ENCODE peak calls at places on chromosomes 7 and 10, in five cellular contexts. I, K, N, M and Q are unnamed samples.

GRCh38 chr7:91083855-91084644 is 180.2 kb upstream of the FZD1 start:
- DNase-seq in M (no peak), I (no peak), K (no peak), N (peak), Q (no peak)

GRCh38 chr7:19522486-19522885 is 186.4 kb downstream of the POLR1F start:
- DNase-seq in M (no peak), K (no peak), I (no peak), N (no peak), Q (no peak)

GRCh38 chr7:13852281-13852968 is 137.0 kb downstream of the ETV1 start:
- DNase-seq in I (no peak), M (no peak), K (no peak), N (no peak), Q (no peak)

GRCh38 chr7:103532955-103533354 is 86.9 kb upstream of the SLC26A5 start:
- DNase-seq in K (no peak), N (no peak), I (no peak), M (no peak), Q (no peak)

GRCh38 chr7:29988391-29989256 is 977 bp downstream of the SCRN1 start:
- DNase-seq in K (no peak), I (peak), M (peak), N (peak), Q (peak)

GRCh38 chr7:43307522-43307921 is 195.1 kb downstream of the HECW1 start:
- DNase-seq in M (no peak), K (peak), N (no peak), I (no peak), Q (no peak)

GRCh38 chr10:58807631-58808024 is 295.0 kb downstream of the BICC1 start:
- DNase-seq in K (no peak), N (no peak), M (no peak), I (no peak), Q (no peak)

GRCh38 chr7:159195926-159196325 is 51.3 kb upstream of the VIPR2 start:
- DNase-seq in K (peak), I (no peak), M (no peak), N (no peak), Q (no peak)

GRCh38 chr7:73768661-73769480 is 1.2 kb downstream of the CLDN3 start:
- DNase-seq in N (no peak), I (no peak), K (no peak), M (no peak), Q (no peak)

GRCh38 chr10:75935650-75936400 is 504.4 kb downstream of the LRMDA start:
- DNase-seq in N (no peak), M (no peak), K (no peak), I (no peak), Q (no peak)

GRCh38 chr7:80095545-80095944 is 39.1 kb upstream of the GNAI1 start:
- DNase-seq in M (no peak), N (no peak), K (no peak), I (no peak), Q (no peak)
- TF ChIP-seq CTCF in M (peak), N (peak), K (peak), I (peak), Q (peak)

DNA sequence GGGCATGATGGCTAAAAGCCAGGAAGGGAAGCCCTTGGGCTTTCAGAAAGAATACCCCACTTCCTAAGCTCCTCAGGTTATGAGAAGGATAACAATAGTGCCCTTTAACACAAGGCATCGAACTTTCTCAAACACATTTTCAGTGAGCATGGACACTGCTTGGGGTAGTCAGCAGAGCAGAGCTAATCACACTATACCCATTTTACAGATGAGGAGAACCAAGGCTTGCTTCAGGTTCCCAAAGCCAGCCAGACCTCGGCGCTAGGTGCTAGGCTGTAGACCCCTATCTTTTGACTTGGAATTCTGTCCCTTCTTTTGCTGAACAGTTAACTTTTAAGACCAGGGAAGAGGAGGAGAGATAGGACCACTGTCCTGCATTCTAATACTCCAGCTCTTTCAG is 1.8 kb downstream of the NEURL1 start:
- DNase-seq in N (no peak), M (no peak), K (no peak), I (no peak), Q (no peak)
- H3K4me3 ChIP-seq in N (no peak), M (no peak), K (no peak), I (no peak), Q (no peak)

GRCh38 chr10:77837248-77837924 is 89.2 kb downstream of the DLG5 start:
- DNase-seq in M (no peak), N (no peak), K (peak), I (peak), Q (peak)
- TF ChIP-seq CTCF in M (peak), N (no peak), K (peak), I (peak), Q (peak)

GRCh38 chr10:71765907-71766716 is 7.2 kb downstream of the VSIR start:
- DNase-seq in N (peak), M (no peak), K (no peak), I (no peak), Q (no peak)
- H3K4me3 ChIP-seq in N (no peak), M (no peak), K (no peak), I (no peak), Q (no peak)

GRCh38 chr10:28988980-28989379 is 299.9 kb upstream of the LYZL1 start:
- DNase-seq in K (no peak), I (no peak), N (no peak), M (no peak), Q (no peak)
- TF ChIP-seq CTCF in K (no peak), I (no peak), N (no peak), M (no peak), Q (no peak)

GRCh38 chr7:97731736-97732370 is at the start of gene TAC1:
- DNase-seq in N (no peak), I (peak), M (no peak), K (no peak), Q (no peak)
- H3K4me3 ChIP-seq in N (peak), I (peak), M (no peak), K (no peak), Q (no peak)

DNA sequence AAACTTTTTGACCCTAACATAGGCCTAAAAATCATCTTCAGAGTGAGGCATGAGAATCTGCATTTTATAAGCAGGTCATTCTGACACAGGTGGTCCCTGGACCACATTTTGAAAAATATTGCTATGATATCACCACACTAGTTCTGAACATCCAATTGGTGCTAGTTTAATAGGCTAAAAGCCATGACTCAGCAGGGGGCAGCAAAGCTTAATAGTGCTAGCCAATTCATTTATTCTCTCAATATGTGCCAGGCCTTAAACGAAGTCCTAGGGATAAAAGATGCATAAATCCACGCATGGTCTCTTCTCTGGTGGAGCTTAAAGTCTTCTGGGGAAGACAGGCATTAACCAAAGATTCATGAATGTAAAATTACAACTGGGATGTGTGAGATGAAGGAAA is 10.2 kb upstream of the SLC25A28 start:
- DNase-seq in M (peak), N (no peak), K (peak), I (no peak), Q (peak)
- TF ChIP-seq CTCF in M (peak), N (no peak), K (peak), I (no peak), Q (peak)

GRCh38 chr10:110876000-110876399 is 4.3 kb downstream of the PDCD4 start:
- DNase-seq in M (no peak), N (no peak), K (no peak), I (no peak), Q (peak)

GRCh38 chr10:110872145-110872983 is 636 bp downstream of the PDCD4 start:
- DNase-seq in I (peak), N (peak), M (no peak), K (peak), Q (peak)

GRCh38 chr10:110872984-110873569 is 1.3 kb downstream of the PDCD4 start:
- DNase-seq in I (no peak), N (no peak), M (no peak), K (peak), Q (no peak)

GRCh38 chr10:110871236-110872084 is at the start of gene PDCD4:
- DNase-seq in M (peak), N (peak), I (peak), K (peak), Q (peak)

GRCh38 chr10:110873951-110874350 is 2.2 kb downstream of the PDCD4 start:
- DNase-seq in M (no peak), I (no peak), K (no peak), N (no peak), Q (no peak)
- H3K4me3 ChIP-seq in M (no peak), I (peak), K (peak), N (peak), Q (peak)

GRCh38 chr7:7554647-7555575 is 11.8 kb upstream of the MIOS start:
- DNase-seq in I (no peak), M (no peak), N (no peak), K (no peak), Q (no peak)
- TF ChIP-seq CTCF in I (no peak), M (no peak), N (no peak), K (no peak), Q (no peak)

DNA sequence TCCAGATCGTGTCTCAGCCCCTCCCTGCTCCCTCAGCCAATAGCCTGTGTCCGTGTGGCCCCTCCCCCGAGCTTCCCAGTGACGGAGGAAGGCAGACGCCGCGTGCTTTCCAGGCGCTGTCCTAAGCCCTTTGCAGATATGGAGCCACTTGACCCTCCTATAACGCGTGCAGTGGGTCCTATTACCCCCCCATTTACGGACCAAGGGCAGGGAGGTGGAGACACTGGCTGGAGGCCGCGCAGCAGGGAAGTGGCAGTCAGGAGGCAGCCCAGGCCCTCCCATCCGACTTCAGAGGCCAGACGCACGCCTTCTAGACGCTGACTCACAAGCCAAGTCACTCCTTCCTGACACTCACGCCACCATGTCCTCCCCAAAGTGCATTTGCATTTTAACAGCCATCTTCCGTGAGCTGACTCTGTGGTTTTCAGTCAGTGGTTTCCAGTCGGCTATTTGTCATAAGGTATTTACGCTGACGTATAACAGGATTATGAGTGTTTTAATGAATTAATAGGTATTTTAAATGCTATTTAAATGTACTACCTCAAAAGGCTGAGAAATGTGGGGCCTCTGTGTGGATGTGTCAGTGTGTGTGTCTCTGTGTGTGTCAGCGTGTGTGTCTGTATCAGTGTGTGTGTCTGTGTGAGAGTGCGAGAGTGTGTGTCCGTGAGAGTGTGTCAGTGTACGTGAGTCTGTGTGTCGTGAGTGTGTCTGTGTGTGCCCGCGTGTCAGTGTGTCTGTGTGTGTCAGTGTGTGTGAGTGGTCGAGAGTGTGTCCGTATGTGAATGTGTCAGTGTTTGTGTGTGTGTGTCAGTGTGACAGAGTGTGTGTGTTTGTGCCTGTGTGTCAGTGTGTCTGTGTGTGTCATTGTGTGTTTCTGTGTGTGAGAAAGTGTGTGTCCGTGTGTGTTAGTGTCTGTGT is 92.1 kb upstream of the INSIG1 start:
- DNase-seq in N (peak), K (peak), I (peak), M (peak), Q (peak)
- H3K4me3 ChIP-seq in N (peak), K (peak), I (no peak), M (peak), Q (peak)